ENCODE peak calls at places on chromosomes 13 and 19, in six cellular contexts. A, S, W, J, Y and O are unnamed samples.

GRCh38 chr13:74687452-74688180 is 553.4 kb upstream of the KLF12 start:
- DNase-seq in A (no peak), S (no peak), W (peak; percentile 48), J (no peak), Y (no peak), O (no peak)

GRCh38 chr13:71320452-71320851 is 546.6 kb downstream of the DACH1 start:
- DNase-seq in A (peak; percentile 61), S (peak; percentile 8), W (no peak), J (peak; percentile 17), Y (no peak), O (no peak)

GRCh38 chr19:3150739-3151329 is 15.0 kb downstream of the GNA15 start:
- DNase-seq in A (no peak), S (no peak), W (no peak), J (no peak), Y (no peak), O (no peak)

GRCh38 chr13:41941174-41941573 is 19.7 kb downstream of the VWA8 start:
- DNase-seq in A (peak; percentile 44), S (no peak), W (no peak), J (no peak), Y (no peak), O (no peak)

GRCh38 chr13:84645196-84646071 is 763.2 kb upstream of the SLITRK1 start:
- DNase-seq in A (peak; percentile 38), S (no peak), W (no peak), J (no peak), Y (no peak), O (no peak)

GRCh38 chr19:11421607-11422098 is 2.5 kb upstream of the RGL3 start:
- DNase-seq in A (peak; percentile 24), S (peak; percentile 76), W (no peak), J (peak; percentile 6), Y (no peak), O (no peak)

GRCh38 chr19:29823581-29824330 is 12.0 kb downstream of the CCNE1 start:
- DNase-seq in A (no peak), S (no peak), W (no peak), J (no peak), Y (no peak), O (no peak)

GRCh38 chr13:41064493-41064892 is 3.2 kb downstream of the WBP4 start:
- DNase-seq in A (peak; percentile 65), S (no peak), W (no peak), J (no peak), Y (no peak), O (no peak)

GRCh38 chr19:39166571-39167391 is 30.0 kb upstream of the NCCRP1 start:
- DNase-seq in A (peak; percentile 13), S (no peak), W (peak; percentile 81), J (no peak), Y (no peak), O (no peak)

GRCh38 chr13:33745370-33746324 is 72.3 kb upstream of the RFC3 start:
- DNase-seq in A (no peak), S (no peak), W (no peak), J (no peak), Y (no peak), O (no peak)

GRCh38 chr19:10915511-10916091 is 12.8 kb downstream of the YIPF2 start:
- DNase-seq in A (peak; percentile 66), S (no peak), W (no peak), J (no peak), Y (no peak), O (no peak)

GRCh38 chr13:83819611-83820010 is 62.7 kb downstream of the SLITRK1 start:
- DNase-seq in A (no peak), S (no peak), W (no peak), J (no peak), Y (no peak), O (no peak)

GRCh38 chr19:46878613-46879375 is 18.0 kb downstream of the ARHGAP35 start:
- DNase-seq in A (peak; percentile 62), S (peak; percentile 28), W (no peak), J (no peak), Y (no peak), O (no peak)

GRCh38 chr19:19597809-19598306 is 20.6 kb downstream of the PBX4 start:
- DNase-seq in A (peak; percentile 5), S (peak; percentile 81), W (no peak), J (no peak), Y (no peak), O (no peak)

GRCh38 chr13:97257800-97258799 is 36.0 kb downstream of the MBNL2 start:
- DNase-seq in A (peak; percentile 98), S (peak; percentile 29), W (peak; percentile 80), J (peak; percentile 95), Y (peak; percentile 93), O (no peak)

GRCh38 chr13:50376895-50377575 is 361.8 kb downstream of the KCNRG start:
- DNase-seq in A (no peak), S (no peak), W (no peak), J (no peak), Y (no peak), O (no peak)
- TF ChIP-seq CTCF in A (no peak), S (no peak), W (no peak), J (no peak), Y (peak; percentile 30), O (peak; percentile 19)

GRCh38 chr19:5393088-5393487 is 52.5 kb upstream of the PTPRS start:
- DNase-seq in A (no peak), S (no peak), W (no peak), J (no peak), Y (no peak), O (no peak)

GRCh38 chr19:5392476-5392875 is 51.9 kb upstream of the PTPRS start:
- DNase-seq in A (no peak), S (no peak), W (no peak), J (no peak), Y (no peak), O (no peak)

GRCh38 chr19:5389353-5389752 is 48.7 kb upstream of the PTPRS start:
- DNase-seq in A (no peak), S (no peak), W (no peak), J (no peak), Y (no peak), O (no peak)

GRCh38 chr19:5386841-5387240 is 46.2 kb upstream of the PTPRS start:
- DNase-seq in A (no peak), S (no peak), W (no peak), J (no peak), Y (no peak), O (no peak)

DNA sequence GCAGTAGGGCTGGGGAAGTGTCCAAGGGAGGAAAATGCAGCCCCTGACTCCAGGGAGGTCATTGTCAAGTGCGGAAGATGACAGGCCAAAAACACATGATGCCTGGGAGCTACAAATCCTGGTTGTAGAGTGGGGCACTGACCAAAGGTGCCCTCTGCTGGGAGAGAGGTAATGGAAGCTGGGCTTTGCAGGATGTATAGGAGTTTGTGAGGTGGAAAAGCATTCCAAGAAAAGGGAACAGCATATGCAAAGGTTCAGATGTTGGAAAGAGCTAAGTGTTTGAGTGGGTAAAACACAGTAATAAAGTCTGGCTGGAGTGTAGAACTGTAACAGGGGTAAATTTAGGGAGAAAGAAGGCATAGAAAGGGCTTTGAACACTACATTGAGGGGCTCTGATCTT is 46.9 kb upstream of the PTPRS start:
- DNase-seq in A (no peak), S (no peak), W (no peak), J (no peak), Y (no peak), O (no peak)
- TF ChIP-seq CTCF in A (no peak), S (no peak), W (no peak), J (no peak), Y (peak; percentile 6), O (peak; percentile 56)

DNA sequence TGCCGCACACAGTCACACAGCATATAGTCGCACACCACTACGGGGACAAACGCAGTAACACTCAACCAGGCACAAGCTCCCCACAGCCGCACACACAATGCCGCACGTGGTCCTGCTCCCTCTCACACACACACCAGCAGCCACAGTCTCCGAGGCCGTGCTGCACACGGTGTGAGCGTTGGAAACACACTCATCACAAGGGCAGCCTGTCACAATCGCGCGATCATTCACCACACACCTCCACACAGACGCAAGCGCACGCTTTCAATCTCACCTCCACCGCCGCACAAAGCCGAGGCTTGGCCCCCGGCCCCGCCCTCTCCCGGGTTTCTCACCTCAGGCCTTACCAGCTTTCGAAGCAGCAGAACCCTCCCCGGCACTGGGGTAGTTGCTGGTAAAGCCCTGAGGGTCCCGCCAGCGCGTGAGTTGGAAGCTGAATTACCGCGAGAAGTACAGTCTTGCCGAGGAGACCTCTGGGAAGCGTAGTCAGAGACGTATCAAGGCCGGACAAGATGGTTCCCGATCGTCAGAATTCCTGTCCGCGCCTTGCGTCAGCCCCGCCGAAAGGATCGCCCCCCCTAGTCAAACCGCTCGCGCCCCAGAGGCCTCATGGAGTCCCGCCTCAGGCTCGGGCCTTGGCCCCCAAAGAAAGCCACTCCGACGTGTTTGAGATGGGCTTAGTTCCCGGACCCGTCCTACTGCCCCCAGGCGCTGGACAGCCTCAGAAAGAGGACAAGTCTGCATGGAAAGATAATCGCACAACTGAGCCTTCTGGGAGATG is at the start of gene ZNF566:
- DNase-seq in A (peak; percentile 98), S (peak; percentile 98), W (peak; percentile 93), J (peak; percentile 100), Y (peak; percentile 93), O (peak; percentile 91)
- TF ChIP-seq CTCF in A (no peak), S (no peak), W (no peak), J (no peak), Y (no peak), O (no peak)

GRCh38 chr19:53810187-53810546 is 13.9 kb downstream of the NLRP12 start:
- DNase-seq in A (no peak), S (no peak), W (no peak), J (no peak), Y (no peak), O (no peak)

GRCh38 chr19:53809518-53810186 is 14.5 kb downstream of the NLRP12 start:
- DNase-seq in A (no peak), S (peak; percentile 11), W (no peak), J (peak; percentile 64), Y (no peak), O (no peak)

GRCh38 chr19:53813996-53814395 is 10.1 kb downstream of the NLRP12 start:
- DNase-seq in A (no peak), S (no peak), W (no peak), J (no peak), Y (no peak), O (no peak)

GRCh38 chr19:53810891-53811290 is 13.2 kb downstream of the NLRP12 start:
- DNase-seq in A (no peak), S (no peak), W (no peak), J (no peak), Y (no peak), O (no peak)

DNA sequence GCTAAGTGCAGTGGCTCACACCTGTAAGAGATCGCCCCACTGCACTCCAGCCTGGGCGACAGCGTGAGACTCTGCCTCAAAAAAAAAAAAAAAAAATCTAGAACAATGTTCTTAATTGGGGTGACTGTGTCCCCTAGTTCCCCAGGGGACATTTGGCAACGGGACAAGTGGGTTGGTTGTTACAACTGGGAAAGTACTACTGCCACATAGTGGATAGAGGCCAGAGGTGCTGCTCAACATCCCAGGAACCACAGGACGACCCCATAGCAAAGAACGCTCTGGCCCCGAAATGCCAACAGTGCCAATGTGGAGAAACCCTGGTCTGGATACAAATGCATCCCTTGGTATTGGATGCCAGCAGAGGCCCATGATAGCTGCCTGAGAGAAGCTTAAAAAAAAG is 11.8 kb downstream of the NLRP12 start:
- DNase-seq in A (no peak), S (no peak), W (no peak), J (peak; percentile 36), Y (no peak), O (no peak)
- TF ChIP-seq CTCF in A (peak; percentile 27), S (no peak), W (no peak), J (peak; percentile 23), Y (peak; percentile 42), O (no peak)